ENCODE peak calls at places on chromosomes 2 and 18, in ten cellular contexts. I is COR-L47; V is chondrocyte; C is B cell; K is effector CD4-positive, alpha-beta T cell; J is activated CD8-positive, alpha-beta memory T cell treated with anti-CD3 and anti-CD28 coated beads, Interleukin-2, amount 50 U/mL, for 4 hours; G is activated CD8-positive, alpha-beta T cell treated with anti-CD3 and anti-CD28 coated beads, Interleukin-2, amount 10 ng/mL, durations not matched to agents 7 days and 5 days; A is GDM1; L is stimulated activated naive B cell treated with anti-CD40 and anti-IgM and Interleukin-4, amounts not matched to agents 10 μg/mL and 1 μg/mL and 100 μg/mL, for 72 hours; F is NCI-H1092. E is an unnamed sample.

GRCh38 chr2:15223887-15224286 is 337.2 kb downstream of the NBAS start:
- DNase-seq in I (no peak), J (no peak), A (no peak), L (no peak), F (no peak), V (no peak), K (no peak), G (no peak), C (no peak), E (no peak)

GRCh38 chr2:97761192-97761591 is 47.8 kb downstream of the ZAP70 start:
- DNase-seq in F (no peak), K (peak), L (no peak), J (peak), A (no peak), I (no peak), V (no peak), C (no peak), G (peak), E (peak)

GRCh38 chr2:98518106-98518505 is 73.4 kb downstream of the INPP4A start:
- DNase-seq in J (peak), C (peak), A (no peak), G (peak), V (no peak), L (peak), K (peak), I (no peak), F (no peak), E (peak)

GRCh38 chr18:48996901-48997463 is 46.2 kb upstream of the SMAD7 start:
- DNase-seq in I (no peak), K (peak), J (no peak), A (no peak), F (no peak), G (peak), L (no peak), V (peak), C (no peak), E (no peak)

GRCh38 chr2:65282492-65283053 is 54.9 kb downstream of the ACTR2 start:
- DNase-seq in C (no peak), F (no peak), V (no peak), I (no peak), K (no peak), A (no peak), G (peak), J (no peak), L (no peak), E (no peak)

GRCh38 chr18:53305471-53305870 is 919.0 kb downstream of the MBD2 start:
- DNase-seq in C (no peak), V (no peak), L (no peak), F (no peak), K (no peak), G (no peak), A (no peak), I (no peak), J (no peak), E (no peak)

GRCh38 chr2:172172513-172173217 is 70.0 kb upstream of the DLX2 start:
- DNase-seq in I (peak), C (peak), K (peak), A (peak), G (peak), V (no peak), L (peak), J (peak), F (no peak), E (peak)

GRCh38 chr18:57446322-57446721 is 11.1 kb downstream of the ONECUT2 start:
- DNase-seq in J (no peak), K (no peak), F (peak), I (peak), V (no peak), G (no peak), C (no peak), A (no peak), L (no peak), E (no peak)

GRCh38 chr2:184654945-184655344 is 56.6 kb downstream of the ZNF804A start:
- DNase-seq in F (no peak), C (no peak), G (no peak), K (no peak), I (no peak), L (no peak), J (no peak), V (no peak), A (no peak), E (no peak)

GRCh38 chr2:50951416-50951815 is 80.5 kb downstream of the NRXN1 start:
- DNase-seq in J (no peak), I (no peak), V (no peak), G (no peak), C (no peak), L (no peak), A (no peak), K (no peak), F (no peak), E (no peak)

GRCh38 chr2:10920764-10921468 is 9.2 kb downstream of the KCNF1 start:
- DNase-seq in J (no peak), F (no peak), K (no peak), G (no peak), I (no peak), L (no peak), V (peak), A (no peak), C (no peak), E (no peak)

GRCh38 chr2:112048887-112049286 is 6.2 kb upstream of the TMEM87B start:
- DNase-seq in J (no peak), C (peak), V (no peak), F (no peak), I (peak), L (no peak), G (peak), K (peak), A (peak), E (no peak)

GRCh38 chr18:69981948-69982347 is 34.3 kb upstream of the CD226 start:
- DNase-seq in C (no peak), G (no peak), K (no peak), V (no peak), I (no peak), L (no peak), F (no peak), A (no peak), J (no peak), E (no peak)

GRCh38 chr2:63790913-63791312 is 50.8 kb upstream of the UGP2 start:
- DNase-seq in L (no peak), K (no peak), C (no peak), G (no peak), I (no peak), F (no peak), V (no peak), A (no peak), J (no peak), E (no peak)

GRCh38 chr2:62604336-62604735 is 98.3 kb upstream of the TMEM17 start:
- DNase-seq in F (no peak), J (no peak), L (no peak), G (no peak), V (no peak), K (no peak), C (no peak), A (no peak), I (peak), E (no peak)

GRCh38 chr2:195051401-195051800 is 605.6 kb upstream of the SLC39A10 start:
- DNase-seq in A (no peak), C (no peak), K (no peak), L (no peak), G (no peak), J (no peak), V (no peak), F (no peak), I (no peak), E (no peak)

GRCh38 chr18:48719988-48720654 is 181.3 kb downstream of the CTIF start:
- DNase-seq in J (no peak), V (no peak), I (no peak), C (no peak), G (no peak), A (no peak), K (no peak), L (no peak), F (no peak), E (no peak)

GRCh38 chr18:26091047-26091630 is 726 bp upstream of the SS18 start:
- DNase-seq in A (peak), K (no peak), G (no peak), I (no peak), V (no peak), L (no peak), F (no peak), J (no peak), C (no peak), E (no peak)

GRCh38 chr2:73214120-73215035 is at the start of gene SMYD5:
- DNase-seq in L (peak), I (peak), J (peak), G (peak), K (peak), F (peak), V (peak), A (peak), C (peak), E (peak)

GRCh38 chr18:40012931-40013609 is 1942.0 kb upstream of the PIK3C3 start:
- DNase-seq in F (no peak), G (no peak), I (no peak), V (no peak), C (no peak), J (no peak), K (no peak), A (no peak), L (no peak), E (no peak)